ENCODE peak calls at places on chromosome 1, in eight cellular contexts. O, N, V, Q, X, L, K and T are unnamed samples. For H3K36me3, the result is how much of the 10 kb centered on the place peaks cover.

GRCh38 chr1:50620680-50621329 is 197.6 kb upstream of the DMRTA2 start:
- DNase-seq in O (peak), N (peak), X (no peak), K (no peak), V (peak), L (no peak), Q (peak), T (no peak)

GRCh38 chr1:22291494-22291893 is 148.6 kb upstream of the WNT4 start:
- DNase-seq in N (no peak), V (no peak), X (no peak), L (no peak), O (no peak), K (no peak), Q (no peak), T (no peak)

GRCh38 chr1:115744876-115745275 is 23.6 kb downstream of the CASQ2 start:
- DNase-seq in L (no peak), Q (no peak), V (no peak), N (no peak), O (no peak), X (no peak), K (no peak), T (no peak)

GRCh38 chr1:160640359-160641123 is 6.3 kb downstream of the SLAMF1 start:
- DNase-seq in N (no peak), V (no peak), X (no peak), L (no peak), K (no peak), O (no peak), Q (no peak), T (no peak)

GRCh38 chr1:28553229-28553930 is 495 bp downstream of the TRNAU1AP start:
- DNase-seq in Q (peak), K (peak), V (no peak), L (peak), O (peak), N (peak), X (peak), T (peak)

GRCh38 chr1:33712176-33712575 is 151.7 kb upstream of the HMGB4 start:
- DNase-seq in V (no peak), O (no peak), Q (no peak), N (peak), L (no peak), X (no peak), K (no peak), T (no peak)

GRCh38 chr1:229567109-229567868 is 8.8 kb upstream of the ABCB10 start:
- DNase-seq in Q (no peak), V (no peak), X (no peak), K (no peak), N (no peak), O (no peak), L (no peak), T (no peak)

GRCh38 chr1:228401782-228402637 is 4.6 kb downstream of the TRIM11 start:
- DNase-seq in V (no peak), N (no peak), K (peak), X (no peak), Q (no peak), O (no peak), L (no peak), T (no peak)

GRCh38 chr1:77984629-77985028 is 5.8 kb upstream of the FUBP1 start:
- DNase-seq in Q (no peak), V (no peak), N (no peak), K (no peak), L (no peak), O (no peak), X (no peak), T (no peak)

DNA sequence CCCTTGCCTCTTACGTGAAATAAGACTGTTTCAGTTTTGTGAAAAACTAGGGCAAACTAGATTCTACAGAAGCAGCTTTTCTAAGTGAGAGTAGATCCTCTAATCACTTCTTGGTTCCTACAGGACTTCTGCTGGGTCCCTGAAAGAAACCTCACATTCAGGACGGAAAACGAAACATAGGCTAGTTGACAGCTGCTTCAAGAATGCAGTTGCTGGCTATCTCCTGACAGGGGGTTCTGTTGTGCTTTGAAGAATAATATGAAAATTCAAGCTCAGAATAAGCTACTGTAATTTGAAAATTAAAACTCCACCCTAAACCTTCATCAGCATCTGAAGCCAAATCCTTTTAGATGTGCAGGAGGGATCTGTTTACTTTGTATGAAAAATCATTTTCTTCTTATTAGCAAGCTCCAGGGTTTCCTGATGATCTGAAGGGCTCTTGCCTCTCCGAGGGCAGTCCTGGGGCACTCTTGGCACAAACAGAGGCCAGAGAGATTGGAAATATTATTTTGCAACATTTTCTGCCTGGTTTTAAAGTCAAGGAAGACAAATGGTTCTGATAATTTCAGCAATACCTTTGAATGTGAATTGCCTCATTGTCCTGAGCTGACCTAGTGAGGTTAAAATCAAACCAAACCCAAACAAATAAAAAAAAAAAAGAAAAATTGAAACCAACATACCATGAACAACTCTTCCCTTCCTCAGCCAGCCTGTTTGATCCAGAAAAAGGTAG is 55.1 kb downstream of the NTMT2 start:
- DNase-seq in V (no peak), Q (no peak), N (no peak), X (peak), K (peak), O (peak), L (no peak), T (no peak)
- H3K36me3 ChIP-seq in V (under half), Q (under half), N (under half), X (under half), K (under half), O (under half), L (under half), T (under half)

DNA sequence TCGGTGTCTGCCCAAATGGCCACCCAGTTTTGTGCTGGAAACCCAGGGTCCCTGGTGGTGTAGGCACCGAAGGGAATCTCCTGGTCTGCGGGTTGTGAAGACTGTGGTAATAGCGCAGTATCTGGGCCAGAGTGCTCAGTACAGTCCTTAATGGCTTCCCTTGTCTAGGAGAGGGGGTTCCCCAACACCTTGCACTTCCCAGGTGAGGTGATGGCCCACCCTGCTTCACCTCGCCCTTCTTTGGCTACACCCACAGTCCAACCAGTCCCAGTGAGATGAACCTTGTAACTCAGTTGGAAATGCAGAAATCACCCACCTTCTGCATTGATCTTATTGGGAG is 402.4 kb downstream of the SRGAP2C start:
- DNase-seq in N (no peak), V (no peak), X (no peak), O (no peak), L (no peak), K (no peak), Q (no peak), T (no peak)
- H3K36me3 ChIP-seq in N (under half), V (under half), X (under half), O (under half), L (under half), K (under half), Q (under half), T (under half)

GRCh38 chr1:172275478-172275877 is 145.0 kb upstream of the C1orf105 start:
- DNase-seq in V (no peak), Q (no peak), O (no peak), X (no peak), N (no peak), L (no peak), K (no peak), T (no peak)
- H3K36me3 ChIP-seq in V (under half), Q (under half), O (under half), X (under half), N (under half), L (under half), K (under half), T (under half)

GRCh38 chr1:184701821-184702220 is 52.8 kb downstream of the EDEM3 start:
- DNase-seq in X (no peak), N (no peak), V (no peak), K (no peak), Q (no peak), O (no peak), L (no peak), T (no peak)

GRCh38 chr1:184709418-184709817 is 45.2 kb downstream of the EDEM3 start:
- DNase-seq in N (no peak), V (no peak), X (no peak), K (no peak), Q (no peak), O (no peak), L (no peak), T (no peak)

GRCh38 chr1:184708084-184708676 is 46.5 kb downstream of the EDEM3 start:
- DNase-seq in Q (no peak), X (no peak), O (no peak), L (no peak), V (no peak), N (no peak), K (no peak), T (no peak)

DNA sequence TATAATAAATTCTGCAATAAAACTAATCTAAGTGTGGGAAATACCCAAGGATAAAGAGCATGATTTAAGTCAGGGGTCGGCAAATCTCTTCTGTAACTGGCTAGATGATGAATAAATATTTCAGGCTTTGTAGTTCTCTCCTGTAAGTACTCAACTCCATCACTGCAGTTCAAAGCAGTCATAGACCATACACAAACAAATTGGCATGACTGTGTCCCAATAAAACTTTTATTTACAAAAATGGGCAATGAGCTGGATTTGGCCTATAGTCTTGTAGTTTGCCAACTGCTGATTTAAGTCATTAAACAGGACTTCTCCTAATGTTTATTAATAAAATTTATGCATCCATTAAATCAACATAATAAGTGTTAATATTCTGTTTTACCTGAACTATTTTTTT is 49.4 kb downstream of the EDEM3 start:
- DNase-seq in X (no peak), N (no peak), V (no peak), Q (no peak), O (no peak), K (no peak), L (no peak), T (no peak)
- H3K36me3 ChIP-seq in X (under half), N (half or more), V (under half), Q (under half), O (under half), K (half or more), L (half or more), T (under half)

GRCh38 chr1:39753132-39754025 is 14.7 kb downstream of the PPIE start:
- DNase-seq in K (no peak), L (no peak), V (no peak), Q (no peak), N (no peak), O (no peak), X (no peak), T (no peak)
- H3K36me3 ChIP-seq in K (half or more), L (half or more), V (half or more), Q (under half), N (under half), O (under half), X (half or more), T (half or more)

GRCh38 chr1:5832916-5833895 is 159.0 kb downstream of the NPHP4 start:
- DNase-seq in Q (no peak), N (no peak), O (no peak), L (no peak), X (no peak), K (no peak), V (no peak), T (peak)

GRCh38 chr1:5836776-5837440 is 155.3 kb downstream of the NPHP4 start:
- DNase-seq in N (no peak), Q (no peak), X (no peak), L (no peak), V (no peak), O (no peak), K (no peak), T (no peak)

GRCh38 chr1:5833911-5834310 is 158.3 kb downstream of the NPHP4 start:
- DNase-seq in X (no peak), V (no peak), N (no peak), L (no peak), Q (no peak), O (no peak), K (no peak), T (no peak)

GRCh38 chr1:5834477-5835178 is 157.6 kb downstream of the NPHP4 start:
- DNase-seq in X (no peak), V (no peak), Q (no peak), K (no peak), N (no peak), O (no peak), L (no peak), T (no peak)

DNA sequence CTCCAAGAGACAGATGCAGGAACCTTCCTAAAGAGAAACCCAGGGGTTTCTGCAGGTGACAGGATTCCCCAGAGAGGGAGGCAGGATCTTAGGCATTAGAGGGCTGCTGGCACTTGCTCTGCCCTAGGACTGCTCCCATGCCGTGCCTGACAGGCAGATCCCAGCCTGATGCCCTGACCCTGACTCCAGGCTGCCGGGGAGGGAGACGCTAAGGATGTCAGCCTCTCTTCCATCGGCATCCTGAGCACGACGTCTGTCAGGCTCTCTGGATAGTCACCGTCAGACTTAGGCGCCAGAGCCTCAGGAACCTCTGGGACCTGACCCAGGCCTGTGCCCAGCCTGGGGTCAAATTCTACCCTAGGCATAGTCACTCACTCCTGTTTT is 157.1 kb downstream of the NPHP4 start:
- DNase-seq in V (no peak), K (no peak), X (no peak), Q (no peak), L (no peak), O (no peak), N (no peak), T (no peak)
- H3K36me3 ChIP-seq in V (under half), K (under half), X (under half), Q (under half), L (under half), O (under half), N (under half), T (under half)